ENCODE peak calls at places on chromosomes 2 and 18, in eight cellular contexts. C, L, K, O, A, I, T and G are unnamed samples.

GRCh38 chr18:51157215-51157614 is 40.3 kb downstream of the MEX3C start:
- DNase-seq in C (no peak), L (no peak), K (no peak), O (no peak), A (no peak), I (no peak), T (no peak), G (no peak)

GRCh38 chr18:39773656-39774055 is 2181.4 kb upstream of the PIK3C3 start:
- DNase-seq in C (no peak), L (no peak), K (no peak), O (no peak), A (no peak), I (no peak), T (no peak), G (no peak)

GRCh38 chr2:12321017-12321641 is 395.6 kb upstream of the TRIB2 start:
- DNase-seq in C (no peak), L (no peak), K (no peak), O (peak), A (no peak), I (no peak), T (peak), G (no peak)

GRCh38 chr2:220006152-220006551 is 378.7 kb downstream of the SLC4A3 start:
- DNase-seq in C (no peak), L (no peak), K (no peak), O (peak), A (no peak), I (no peak), T (no peak), G (no peak)

GRCh38 chr18:37393945-37394609 is 171.5 kb downstream of the CELF4 start:
- DNase-seq in C (no peak), L (peak), K (no peak), O (peak), A (no peak), I (peak), T (no peak), G (peak)

GRCh38 chr18:49621301-49621700 is 59.4 kb downstream of the LIPG start:
- DNase-seq in C (no peak), L (no peak), K (no peak), O (no peak), A (no peak), I (no peak), T (no peak), G (no peak)

GRCh38 chr2:69226886-69227285 is 160.1 kb downstream of the GFPT1 start:
- DNase-seq in C (no peak), L (no peak), K (no peak), O (no peak), A (no peak), I (no peak), T (no peak), G (no peak)

GRCh38 chr2:7825591-7826312 is 856.1 kb upstream of the ID2 start:
- DNase-seq in C (peak), L (no peak), K (no peak), O (peak), A (no peak), I (no peak), T (no peak), G (no peak)

GRCh38 chr18:45664824-45665763 is 49.8 kb downstream of the SLC14A2 start:
- DNase-seq in C (no peak), L (peak), K (peak), O (peak), A (peak), I (no peak), T (no peak), G (peak)

GRCh38 chr2:15582645-15583340 is 8.9 kb upstream of the DDX1 start:
- DNase-seq in C (no peak), L (no peak), K (no peak), O (no peak), A (no peak), I (no peak), T (no peak), G (no peak)

GRCh38 chr2:190425221-190425866 is 17.2 kb downstream of the MFSD6 start:
- DNase-seq in C (no peak), L (no peak), K (no peak), O (no peak), A (no peak), I (no peak), T (no peak), G (no peak)

GRCh38 chr2:130829020-130829419 is 7.7 kb upstream of the ARHGEF4 start:
- DNase-seq in C (no peak), L (no peak), K (peak), O (no peak), A (no peak), I (peak), T (no peak), G (no peak)

DNA sequence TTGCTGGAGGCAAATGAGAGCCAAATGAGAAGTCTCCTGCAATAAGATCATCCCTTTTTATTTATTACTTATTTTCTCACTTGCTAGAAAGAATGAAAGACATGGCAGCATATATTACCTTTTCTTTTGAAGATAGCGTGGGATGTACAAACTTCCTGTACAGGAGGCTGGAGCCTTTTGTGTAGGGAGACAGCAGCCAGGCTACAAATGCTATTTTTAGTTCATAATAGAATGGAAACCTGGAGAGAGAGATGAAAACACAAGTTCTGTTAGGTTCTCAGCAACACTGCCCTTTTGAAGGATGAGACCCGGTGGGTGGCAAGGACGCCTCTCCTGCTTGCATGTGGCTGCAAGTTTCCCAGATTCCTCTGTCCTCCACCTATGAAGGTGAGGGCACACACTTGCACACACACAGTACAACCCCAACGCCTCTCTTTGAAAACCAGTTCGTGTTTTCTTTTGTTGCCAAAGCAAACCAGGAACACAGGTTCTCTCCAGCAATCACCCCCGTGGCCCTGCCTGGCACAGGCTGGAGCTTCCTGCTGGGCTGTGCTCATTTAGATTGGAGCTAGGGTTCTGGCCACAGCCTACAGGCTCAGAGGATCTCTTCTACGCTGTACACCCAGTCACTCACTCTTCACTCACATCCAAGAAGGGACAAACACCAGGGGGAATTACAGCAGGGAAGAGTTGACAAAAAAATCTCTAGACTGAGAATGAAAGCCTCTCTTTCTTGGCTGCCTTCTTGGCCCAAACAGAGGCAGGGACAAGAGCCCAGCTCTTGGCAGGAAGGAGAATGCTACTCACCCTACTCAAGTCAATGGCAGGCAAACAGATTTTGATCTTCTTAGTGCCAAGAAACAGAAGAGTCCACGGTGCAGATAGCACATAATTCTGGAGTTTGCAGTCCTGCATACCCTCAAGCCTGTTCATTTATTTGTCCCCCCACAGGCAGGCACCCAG is 55.6 kb downstream of the MRPL35 start:
- DNase-seq in C (no peak), L (peak), K (no peak), O (peak), A (no peak), I (no peak), T (no peak), G (no peak)
- TF ChIP-seq POLR2AphosphoS5 in C (no peak), L (no peak), K (no peak), O (no peak), A (no peak), I (no peak), T (no peak), G (no peak)

GRCh38 chr2:70367722-70368323 is 66.0 kb upstream of the FAM136A start:
- DNase-seq in C (no peak), L (peak), K (peak), O (no peak), A (no peak), I (no peak), T (no peak), G (no peak)
- TF ChIP-seq CTCF in C (no peak), L (no peak), K (no peak), O (no peak), A (no peak), I (no peak), T (no peak), G (no peak)

GRCh38 chr2:70596293-70596692 is 42.7 kb upstream of the TGFA start:
- DNase-seq in C (no peak), L (no peak), K (peak), O (no peak), A (no peak), I (no peak), T (no peak), G (no peak)
- TF ChIP-seq POLR2AphosphoS5 in C (no peak), L (no peak), K (peak), O (no peak), A (no peak), I (no peak), T (no peak), G (no peak)

GRCh38 chr2:174888646-174889271 is 116.4 kb downstream of the CHN1 start:
- DNase-seq in C (no peak), L (no peak), K (no peak), O (no peak), A (no peak), I (no peak), T (no peak), G (no peak)

GRCh38 chr2:174888136-174888535 is 117.0 kb downstream of the CHN1 start:
- DNase-seq in C (no peak), L (no peak), K (no peak), O (no peak), A (no peak), I (no peak), T (no peak), G (no peak)

GRCh38 chr2:174892546-174892945 is 112.6 kb downstream of the CHN1 start:
- DNase-seq in C (no peak), L (no peak), K (no peak), O (no peak), A (no peak), I (no peak), T (no peak), G (no peak)

DNA sequence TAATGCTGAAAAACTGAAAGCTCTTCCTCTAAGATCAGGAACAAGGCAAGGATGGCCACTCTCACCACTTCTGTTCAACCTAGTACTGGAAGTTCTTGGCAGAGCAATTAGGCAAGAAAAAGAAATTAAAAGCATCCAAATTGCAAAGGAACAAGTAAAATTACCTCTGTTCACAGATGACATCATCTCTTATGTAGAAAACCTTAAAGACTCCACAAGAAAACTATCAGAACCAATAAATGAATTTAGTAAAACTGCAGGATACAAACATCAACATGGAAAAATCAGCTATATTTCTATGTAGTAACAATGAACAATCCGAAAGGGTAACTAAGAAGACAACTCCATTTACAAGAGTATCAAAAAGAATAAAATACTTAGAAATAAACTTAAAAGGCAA is 112.2 kb downstream of the CHN1 start:
- DNase-seq in C (no peak), L (no peak), K (no peak), O (no peak), A (no peak), I (no peak), T (no peak), G (no peak)
- TF ChIP-seq CTCF in C (no peak), L (no peak), K (no peak), O (no peak), A (no peak), I (no peak), T (no peak), G (no peak)